ENCODE peak calls at places on chromosomes 16 and 17, in six cellular contexts. One of them, this sample, is unnamed.

GRCh38 chr16:27315333-27316037 is 1.7 kb downstream of the IL4R start:
- DNase-seq in A549: peak; percentile 58
- DNase-seq in PC-3: peak; percentile 91
- DNase-seq in left ventricle myocardium inferior: peak; percentile 27
- DNase-seq in transverse colon: peak; percentile 60
- DNase-seq in SK-N-SH: no peak
- DNase-seq in this sample: peak; percentile 75

GRCh38 chr16:73365010-73365409 is 317.1 kb upstream of the ZFHX3 start:
- DNase-seq in A549: no peak
- DNase-seq in PC-3: no peak
- DNase-seq in left ventricle myocardium inferior: no peak
- DNase-seq in transverse colon: peak; percentile 11
- DNase-seq in SK-N-SH: peak; percentile 83
- DNase-seq in this sample: no peak

GRCh38 chr17:65389956-65390355 is 171.5 kb downstream of the AXIN2 start:
- DNase-seq in A549: no peak
- DNase-seq in PC-3: peak; percentile 97
- DNase-seq in left ventricle myocardium inferior: no peak
- DNase-seq in transverse colon: no peak
- DNase-seq in SK-N-SH: no peak
- DNase-seq in this sample: no peak

GRCh38 chr17:75876938-75877751 is 1.2 kb downstream of the TRIM47 start:
- DNase-seq in A549: peak; percentile 85
- DNase-seq in PC-3: peak; percentile 95
- DNase-seq in left ventricle myocardium inferior: peak; percentile 96
- DNase-seq in transverse colon: peak; percentile 88
- DNase-seq in SK-N-SH: peak; percentile 62
- DNase-seq in this sample: no peak

GRCh38 chr16:63361032-63361624 is 1324.9 kb upstream of the CDH8 start:
- DNase-seq in A549: peak; percentile 14
- DNase-seq in PC-3: peak; percentile 52
- DNase-seq in left ventricle myocardium inferior: no peak
- DNase-seq in transverse colon: no peak
- DNase-seq in SK-N-SH: peak; percentile 30
- DNase-seq in this sample: no peak

GRCh38 chr17:77076046-77076882 is 64.5 kb upstream of the SEC14L1 start:
- DNase-seq in A549: no peak
- DNase-seq in PC-3: peak; percentile 27
- DNase-seq in left ventricle myocardium inferior: no peak
- DNase-seq in transverse colon: no peak
- DNase-seq in SK-N-SH: no peak
- DNase-seq in this sample: no peak

GRCh38 chr16:79409970-79410369 is 190.6 kb downstream of the MAF start:
- DNase-seq in A549: no peak
- DNase-seq in PC-3: no peak
- DNase-seq in left ventricle myocardium inferior: no peak
- DNase-seq in transverse colon: no peak
- DNase-seq in SK-N-SH: no peak
- DNase-seq in this sample: no peak

GRCh38 chr17:73492125-73492801 is 152.0 kb downstream of the SDK2 start:
- DNase-seq in A549: no peak
- DNase-seq in PC-3: no peak
- DNase-seq in left ventricle myocardium inferior: no peak
- DNase-seq in transverse colon: no peak
- DNase-seq in SK-N-SH: no peak
- DNase-seq in this sample: no peak

GRCh38 chr16:57618306-57619132 is 9.9 kb upstream of the ADGRG1 start:
- DNase-seq in A549: no peak
- DNase-seq in PC-3: peak; percentile 53
- DNase-seq in left ventricle myocardium inferior: no peak
- DNase-seq in transverse colon: no peak
- DNase-seq in SK-N-SH: no peak
- DNase-seq in this sample: no peak

GRCh38 chr16:47774661-47775060 is 313.5 kb downstream of the PHKB start:
- DNase-seq in A549: no peak
- DNase-seq in PC-3: peak; percentile 78
- DNase-seq in left ventricle myocardium inferior: no peak
- DNase-seq in transverse colon: peak; percentile 45
- DNase-seq in SK-N-SH: no peak
- DNase-seq in this sample: peak; percentile 43

GRCh38 chr17:1042486-1042885 is 45.6 kb downstream of the TIMM22 start:
- DNase-seq in A549: no peak
- DNase-seq in PC-3: no peak
- DNase-seq in left ventricle myocardium inferior: no peak
- DNase-seq in transverse colon: no peak
- DNase-seq in SK-N-SH: no peak
- DNase-seq in this sample: no peak

GRCh38 chr16:68506331-68507053 is 32.6 kb upstream of the ZFP90 start:
- DNase-seq in A549: no peak
- DNase-seq in PC-3: no peak
- DNase-seq in left ventricle myocardium inferior: no peak
- DNase-seq in transverse colon: no peak
- DNase-seq in SK-N-SH: no peak
- DNase-seq in this sample: no peak

GRCh38 chr16:77434365-77435239 is at the start of gene ADAMTS18:
- DNase-seq in A549: no peak
- DNase-seq in PC-3: no peak
- DNase-seq in left ventricle myocardium inferior: no peak
- DNase-seq in transverse colon: no peak
- DNase-seq in SK-N-SH: peak; percentile 21
- DNase-seq in this sample: no peak

GRCh38 chr17:42179911-42180410 is 981 bp downstream of the KCNH4 start:
- DNase-seq in A549: no peak
- DNase-seq in PC-3: no peak
- DNase-seq in left ventricle myocardium inferior: peak; percentile 25
- DNase-seq in transverse colon: peak; percentile 34
- DNase-seq in SK-N-SH: peak; percentile 62
- DNase-seq in this sample: no peak

GRCh38 chr17:10171581-10171981 is 26.8 kb downstream of the GAS7 start:
- DNase-seq in A549: no peak
- DNase-seq in PC-3: no peak
- DNase-seq in left ventricle myocardium inferior: no peak
- DNase-seq in transverse colon: no peak
- DNase-seq in SK-N-SH: no peak
- DNase-seq in this sample: no peak

GRCh38 chr17:69047368-69048263 is 13.1 kb downstream of the ABCA9 start:
- DNase-seq in A549: no peak
- DNase-seq in PC-3: no peak
- DNase-seq in left ventricle myocardium inferior: peak; percentile 65
- DNase-seq in transverse colon: peak; percentile 66
- DNase-seq in SK-N-SH: no peak
- DNase-seq in this sample: no peak

GRCh38 chr16:9047689-9048301 is 43.6 kb upstream of the HAPSTR1 start:
- DNase-seq in A549: peak; percentile 79
- DNase-seq in PC-3: peak; percentile 97
- DNase-seq in left ventricle myocardium inferior: peak; percentile 85
- DNase-seq in transverse colon: peak; percentile 79
- DNase-seq in SK-N-SH: no peak
- DNase-seq in this sample: peak; percentile 81

GRCh38 chr16:85220125-85220839 is 108.0 kb upstream of the CIBAR2 start:
- DNase-seq in A549: no peak
- DNase-seq in PC-3: peak; percentile 62
- DNase-seq in left ventricle myocardium inferior: peak; percentile 83
- DNase-seq in transverse colon: peak; percentile 62
- DNase-seq in SK-N-SH: peak; percentile 92
- DNase-seq in this sample: no peak

GRCh38 chr16:87471278-87472141 is 21.3 kb downstream of the ZCCHC14 start:
- DNase-seq in A549: no peak
- DNase-seq in PC-3: no peak
- DNase-seq in left ventricle myocardium inferior: no peak
- DNase-seq in transverse colon: no peak
- DNase-seq in SK-N-SH: peak; percentile 54
- DNase-seq in this sample: no peak

GRCh38 chr16:55277536-55277935 is 46.5 kb upstream of the IRX6 start:
- DNase-seq in A549: no peak
- DNase-seq in PC-3: no peak
- DNase-seq in left ventricle myocardium inferior: no peak
- DNase-seq in transverse colon: no peak
- DNase-seq in SK-N-SH: no peak
- DNase-seq in this sample: no peak

DNA sequence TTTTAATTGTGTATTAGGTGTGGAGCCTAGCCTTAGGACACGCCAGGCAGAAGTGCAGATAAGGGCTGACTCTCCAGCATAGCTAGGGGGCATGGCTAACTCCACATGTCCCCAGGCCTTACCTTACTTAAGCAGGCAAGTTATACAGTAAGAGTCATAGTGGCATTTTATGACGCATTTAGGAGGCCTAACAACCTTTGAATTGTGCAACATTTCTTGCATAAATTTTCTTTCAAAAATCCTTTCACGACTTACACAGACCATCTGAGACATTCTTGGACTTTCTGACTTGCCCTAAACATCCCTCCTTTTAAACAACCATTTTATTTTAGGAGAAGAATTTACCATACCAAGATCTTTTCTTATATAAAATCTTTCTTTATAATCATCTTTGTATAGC is 187.2 kb downstream of the SPECC1 start:
- DNase-seq in A549: no peak
- DNase-seq in PC-3: no peak
- DNase-seq in left ventricle myocardium inferior: no peak
- DNase-seq in transverse colon: no peak
- DNase-seq in SK-N-SH: no peak
- DNase-seq in this sample: no peak
- H3K27ac ChIP-seq in A549: no peak overlapping the region
- H3K27ac ChIP-seq in PC-3: no peak overlapping the region
- H3K27ac ChIP-seq in left ventricle myocardium inferior: no peak overlapping the region
- H3K27ac ChIP-seq in transverse colon: no peak overlapping the region
- H3K27ac ChIP-seq in SK-N-SH: no peak overlapping the region
- H3K27ac ChIP-seq in this sample: no peak overlapping the region

GRCh38 chr16:70422543-70422942 is 16.4 kb downstream of the ST3GAL2 start:
- DNase-seq in A549: no peak
- DNase-seq in PC-3: no peak
- DNase-seq in left ventricle myocardium inferior: no peak
- DNase-seq in transverse colon: no peak
- DNase-seq in SK-N-SH: no peak
- DNase-seq in this sample: no peak

GRCh38 chr16:70418993-70419318 is 19.9 kb downstream of the ST3GAL2 start:
- DNase-seq in A549: no peak
- DNase-seq in PC-3: no peak
- DNase-seq in left ventricle myocardium inferior: no peak
- DNase-seq in transverse colon: no peak
- DNase-seq in SK-N-SH: no peak
- DNase-seq in this sample: no peak

GRCh38 chr16:70419384-70420327 is 19.2 kb downstream of the ST3GAL2 start:
- DNase-seq in A549: no peak
- DNase-seq in PC-3: no peak
- DNase-seq in left ventricle myocardium inferior: no peak
- DNase-seq in transverse colon: no peak
- DNase-seq in SK-N-SH: no peak
- DNase-seq in this sample: no peak

GRCh38 chr16:70418274-70418992 is 20.5 kb downstream of the ST3GAL2 start:
- DNase-seq in A549: no peak
- DNase-seq in PC-3: no peak
- DNase-seq in left ventricle myocardium inferior: no peak
- DNase-seq in transverse colon: no peak
- DNase-seq in SK-N-SH: no peak
- DNase-seq in this sample: no peak

DNA sequence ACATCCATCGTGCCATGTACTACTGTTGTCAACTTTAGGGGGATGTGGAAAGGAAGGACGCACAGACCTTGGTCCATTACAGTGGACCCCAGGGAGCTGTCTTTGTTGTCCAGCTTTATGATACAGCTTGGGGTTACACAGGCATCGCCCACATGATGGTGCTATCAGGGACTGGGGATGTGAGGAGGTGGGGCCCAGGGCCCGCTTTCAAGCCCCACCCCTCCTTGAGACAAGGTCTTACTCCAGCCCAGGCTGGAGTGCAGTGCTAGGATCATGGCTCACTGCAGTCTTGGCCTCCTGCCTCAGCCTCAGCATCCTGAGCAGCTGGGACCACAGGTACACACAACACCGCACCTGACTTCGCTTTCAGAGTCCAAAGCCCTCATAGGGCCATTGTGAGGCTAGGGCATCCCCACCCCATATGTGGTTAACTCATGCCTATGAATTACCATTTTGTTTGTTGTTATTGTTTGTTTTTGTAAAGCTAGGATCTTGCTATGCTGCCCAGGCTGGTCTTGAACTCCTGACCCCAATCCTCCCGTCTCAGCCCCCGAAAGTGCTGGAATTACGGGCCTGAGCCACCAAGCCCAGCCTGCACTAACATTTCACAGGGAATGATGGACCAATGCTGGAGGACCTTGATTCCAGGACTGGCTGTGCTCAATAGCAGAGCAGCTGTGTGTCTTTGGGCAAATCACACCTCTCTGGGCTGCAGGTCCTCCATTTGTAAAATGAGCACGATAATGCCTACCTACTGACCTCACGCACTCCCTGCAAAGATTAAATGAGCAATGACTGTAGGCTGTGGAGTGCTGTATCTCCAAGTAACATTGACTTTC is 17.2 kb downstream of the ST3GAL2 start:
- DNase-seq in A549: no peak
- DNase-seq in PC-3: no peak
- DNase-seq in left ventricle myocardium inferior: no peak
- DNase-seq in transverse colon: no peak
- DNase-seq in SK-N-SH: no peak
- DNase-seq in this sample: no peak
- H3K27ac ChIP-seq in A549: no peak overlapping the region
- H3K27ac ChIP-seq in PC-3: no peak overlapping the region
- H3K27ac ChIP-seq in left ventricle myocardium inferior: no peak overlapping the region
- H3K27ac ChIP-seq in transverse colon: no peak overlapping the region
- H3K27ac ChIP-seq in SK-N-SH: no peak overlapping the region
- H3K27ac ChIP-seq in this sample: no peak overlapping the region

GRCh38 chr17:57861000-57861736 is 11.3 kb upstream of the MRPS23 start:
- DNase-seq in A549: peak; percentile 78
- DNase-seq in PC-3: peak; percentile 50
- DNase-seq in left ventricle myocardium inferior: peak; percentile 64
- DNase-seq in transverse colon: peak; percentile 76
- DNase-seq in SK-N-SH: peak; percentile 70
- DNase-seq in this sample: no peak
- H3K27ac ChIP-seq in A549: peak overlapping the region; percentile 92
- H3K27ac ChIP-seq in PC-3: peak overlapping the region; percentile 8
- H3K27ac ChIP-seq in left ventricle myocardium inferior: peak overlapping the region; percentile 81
- H3K27ac ChIP-seq in transverse colon: peak overlapping the region; percentile 92
- H3K27ac ChIP-seq in SK-N-SH: no peak overlapping the region
- H3K27ac ChIP-seq in this sample: no peak overlapping the region

GRCh38 chr16:89936034-89936433 is 12.5 kb upstream of the DEF8 start:
- DNase-seq in A549: no peak
- DNase-seq in PC-3: no peak
- DNase-seq in left ventricle myocardium inferior: no peak
- DNase-seq in transverse colon: no peak
- DNase-seq in SK-N-SH: no peak
- DNase-seq in this sample: no peak

GRCh38 chr16:89938636-89938885 is 10.0 kb upstream of the DEF8 start:
- DNase-seq in A549: no peak
- DNase-seq in PC-3: no peak
- DNase-seq in left ventricle myocardium inferior: no peak
- DNase-seq in transverse colon: no peak
- DNase-seq in SK-N-SH: no peak
- DNase-seq in this sample: no peak

GRCh38 chr16:89934611-89935553 is 11.7 kb downstream of the TUBB3 start:
- DNase-seq in A549: no peak
- DNase-seq in PC-3: no peak
- DNase-seq in left ventricle myocardium inferior: no peak
- DNase-seq in transverse colon: no peak
- DNase-seq in SK-N-SH: no peak
- DNase-seq in this sample: no peak

GRCh38 chr16:89936508-89936907 is 12.0 kb upstream of the DEF8 start:
- DNase-seq in A549: no peak
- DNase-seq in PC-3: no peak
- DNase-seq in left ventricle myocardium inferior: no peak
- DNase-seq in transverse colon: no peak
- DNase-seq in SK-N-SH: no peak
- DNase-seq in this sample: no peak

GRCh38 chr16:89936981-89937380 is 11.6 kb upstream of the DEF8 start:
- DNase-seq in A549: no peak
- DNase-seq in PC-3: no peak
- DNase-seq in left ventricle myocardium inferior: no peak
- DNase-seq in transverse colon: no peak
- DNase-seq in SK-N-SH: no peak
- DNase-seq in this sample: no peak
- H3K27ac ChIP-seq in A549: no peak overlapping the region
- H3K27ac ChIP-seq in PC-3: no peak overlapping the region
- H3K27ac ChIP-seq in left ventricle myocardium inferior: no peak overlapping the region
- H3K27ac ChIP-seq in transverse colon: no peak overlapping the region
- H3K27ac ChIP-seq in SK-N-SH: no peak overlapping the region
- H3K27ac ChIP-seq in this sample: no peak overlapping the region

This sample was measured in epithelial cell of prostate.